ENCODE peak calls at places on chromosome 12, in four cellular contexts. H, C, G and S are unnamed samples.

GRCh38 chr12:5379737-5380496 is 52.0 kb upstream of the NTF3 start:
- DNase-seq in C (no peak), H (no peak), G (no peak), S (no peak)

GRCh38 chr12:96570579-96570978 is 81.2 kb downstream of the CFAP54 start:
- DNase-seq in C (no peak), H (no peak), G (no peak), S (no peak)

GRCh38 chr12:76260390-76260748 is 87.8 kb downstream of the BBS10 start:
- DNase-seq in G (no peak), C (no peak), H (peak), S (peak)

GRCh38 chr12:70637686-70638085 is 457 bp upstream of the PTPRB start:
- DNase-seq in C (no peak), G (no peak), H (no peak), S (no peak)

GRCh38 chr12:9750276-9751203 is 10.2 kb downstream of the CD69 start:
- DNase-seq in G (peak), H (peak), C (peak), S (peak)

GRCh38 chr12:108826115-108826806 is 31.1 kb downstream of the SSH1 start:
- DNase-seq in G (no peak), H (peak), C (no peak), S (no peak)

GRCh38 chr12:27272375-27273028 is 28.4 kb downstream of the STK38L start:
- DNase-seq in H (no peak), C (no peak), G (no peak), S (no peak)

GRCh38 chr12:5428332-5429221 is 3.3 kb upstream of the NTF3 start:
- DNase-seq in G (peak), H (peak), C (peak), S (no peak)

GRCh38 chr12:4909734-4910501 is at the start of gene KCNA1:
- DNase-seq in H (peak), C (peak), G (peak), S (no peak)

GRCh38 chr12:70469221-70469820 is 103.2 kb downstream of the KCNMB4 start:
- DNase-seq in G (no peak), C (no peak), H (no peak), S (no peak)

GRCh38 chr12:55631056-55631455 is 5.6 kb upstream of the OR10P1 start:
- DNase-seq in C (no peak), H (no peak), G (no peak), S (no peak)

GRCh38 chr12:121697093-121697698 is 15.4 kb upstream of the TMEM120B start:
- DNase-seq in G (peak), H (peak), C (no peak), S (peak)

GRCh38 chr12:69648476-69648875 is 37.8 kb upstream of the LRRC10 start:
- DNase-seq in C (no peak), H (peak), G (no peak), S (peak)

GRCh38 chr12:90085491-90086274 is 377.0 kb upstream of the ATP2B1 start:
- DNase-seq in G (peak), C (no peak), H (peak), S (no peak)

GRCh38 chr12:31033146-31033545 is 40.5 kb upstream of the DDX11 start:
- DNase-seq in G (no peak), C (no peak), H (no peak), S (no peak)

GRCh38 chr12:108630481-108631207 is 3.0 kb downstream of the SELPLG start:
- DNase-seq in H (peak), G (no peak), C (no peak), S (peak)

GRCh38 chr12:132465269-132466190 is 24.4 kb upstream of the FBRSL1 start:
- DNase-seq in C (no peak), H (no peak), G (peak), S (no peak)

GRCh38 chr12:111453071-111453989 is 47.6 kb downstream of the SH2B3 start:
- DNase-seq in C (no peak), G (no peak), H (no peak), S (no peak)

GRCh38 chr12:3627336-3627735 is 125.6 kb downstream of the CRACR2A start:
- DNase-seq in H (no peak), C (no peak), G (no peak), S (no peak)

GRCh38 chr12:3629082-3629830 is 123.7 kb downstream of the CRACR2A start:
- DNase-seq in C (no peak), G (no peak), H (no peak), S (no peak)

GRCh38 chr12:3630621-3631271 is 122.2 kb downstream of the CRACR2A start:
- DNase-seq in G (no peak), H (no peak), C (no peak), S (no peak)

GRCh38 chr12:3630111-3630510 is 122.8 kb downstream of the CRACR2A start:
- DNase-seq in G (no peak), H (no peak), C (no peak), S (no peak)

DNA sequence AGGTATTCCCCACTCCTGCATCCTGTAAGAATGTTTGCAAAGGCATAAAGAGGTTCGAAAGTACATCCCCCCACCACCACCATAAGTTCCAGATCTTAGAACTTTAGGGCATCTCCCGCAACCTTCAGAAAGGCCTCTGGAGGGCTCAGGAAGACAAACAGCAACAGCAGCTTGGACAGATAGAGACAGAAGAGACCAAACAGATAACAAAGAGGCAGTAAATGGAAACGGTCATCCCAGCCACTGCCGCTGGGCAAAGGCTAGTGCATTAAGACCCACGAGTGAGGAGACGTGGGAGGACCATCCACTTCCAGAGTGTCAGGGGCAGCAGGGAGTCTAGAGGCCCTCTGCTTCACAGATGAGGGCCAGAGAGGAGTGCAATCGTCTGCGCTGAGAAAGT is 124.3 kb downstream of the CRACR2A start:
- DNase-seq in G (no peak), C (no peak), H (no peak), S (no peak)
- TF ChIP-seq CTCF in G (no peak), C (no peak), H (no peak), S (no peak)

GRCh38 chr12:2009623-2010022 is 5.4 kb upstream of the DCP1B start:
- DNase-seq in H (no peak), G (no peak), C (no peak), S (no peak)

GRCh38 chr12:2011641-2012607 is 7.7 kb upstream of the DCP1B start:
- DNase-seq in G (peak), H (no peak), C (no peak), S (no peak)

GRCh38 chr12:2016862-2017723 is 12.8 kb upstream of the DCP1B start:
- DNase-seq in C (no peak), G (no peak), H (no peak), S (no peak)

GRCh38 chr12:2013111-2013510 is 8.9 kb upstream of the DCP1B start:
- DNase-seq in C (no peak), G (no peak), H (no peak), S (no peak)

DNA sequence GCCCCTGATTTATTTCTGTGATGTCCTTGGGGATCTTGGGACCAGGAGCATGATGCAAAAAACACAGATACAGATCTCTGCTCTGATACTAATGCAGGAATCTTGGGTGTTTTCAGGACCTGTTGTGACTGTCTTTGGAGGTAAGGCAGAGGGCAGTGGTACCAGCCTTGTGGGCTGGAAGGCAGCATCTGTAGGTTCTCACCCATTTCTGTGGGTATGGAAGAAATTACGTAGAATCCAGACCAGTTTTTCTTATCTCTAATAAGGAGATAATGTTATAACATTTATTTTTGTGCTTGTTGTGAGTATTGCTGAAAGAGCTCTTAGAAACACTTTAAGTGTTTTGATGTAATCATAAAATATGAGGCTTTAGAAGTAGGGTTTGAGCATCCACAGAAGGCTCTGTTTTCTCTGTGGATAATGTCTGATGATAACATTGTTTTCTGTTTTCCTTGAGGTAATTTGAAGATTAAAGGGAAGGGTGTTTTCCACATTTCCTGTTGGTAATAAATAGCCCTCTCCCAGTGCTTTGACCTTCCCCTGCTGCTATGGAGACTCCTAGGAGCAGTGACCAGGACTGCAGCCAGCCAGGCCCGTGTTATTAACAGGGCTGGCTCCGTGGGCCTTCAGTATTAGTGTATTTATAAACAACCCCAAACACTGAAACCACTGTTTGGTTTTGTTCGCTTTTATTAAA is 9.4 kb upstream of the DCP1B start:
- DNase-seq in C (no peak), G (no peak), H (no peak), S (no peak)
- TF ChIP-seq CTCF in C (no peak), G (no peak), H (no peak), S (no peak)

GRCh38 chr12:113439606-113440030 is 17.4 kb downstream of the SDSL start:
- DNase-seq in G (peak), C (peak), H (peak), S (peak)
- TF ChIP-seq CTCF in G (peak), C (peak), H (peak), S (peak)

GRCh38 chr12:53299454-53300180 is at the start of gene MYG1:
- DNase-seq in C (peak), G (peak), H (peak), S (peak)
- TF ChIP-seq CTCF in C (peak), G (peak), H (peak), S (no peak)

GRCh38 chr12:102659200-102659911 is 179.0 kb upstream of the IGF1 start:
- DNase-seq in H (no peak), G (no peak), C (no peak), S (peak)
- TF ChIP-seq CTCF in H (no peak), G (peak), C (peak), S (peak)

GRCh38 chr12:78746001-78746400 is 118.6 kb upstream of the SYT1 start:
- DNase-seq in G (no peak), H (no peak), C (no peak), S (peak)
- TF ChIP-seq CTCF in G (no peak), H (no peak), C (no peak), S (no peak)

GRCh38 chr12:3216097-3216496 is 138.9 kb downstream of the TSPAN9 start:
- DNase-seq in C (no peak), G (no peak), H (no peak), S (no peak)

GRCh38 chr12:3218846-3219632 is 141.9 kb downstream of the TSPAN9 start:
- DNase-seq in H (no peak), C (no peak), G (no peak), S (no peak)

GRCh38 chr12:3216726-3217682 is 139.8 kb downstream of the TSPAN9 start:
- DNase-seq in C (no peak), G (no peak), H (peak), S (peak)

GRCh38 chr12:3217683-3218079 is 140.5 kb downstream of the TSPAN9 start:
- DNase-seq in H (no peak), G (no peak), C (no peak), S (no peak)

GRCh38 chr12:3218150-3218845 is 141.1 kb downstream of the TSPAN9 start:
- DNase-seq in G (no peak), H (peak), C (no peak), S (peak)
- TF ChIP-seq CTCF in G (no peak), H (no peak), C (no peak), S (no peak)